ENCODE peak calls at places on chromosomes 11 and 22, in five cellular contexts. C is aorta, L is ascending aorta, G is fibroblast of lung, I is IMR-90. R is an unnamed sample.

GRCh38 chr11:128593281-128593680 is 5.9 kb upstream of the ETS1 start:
- DNase-seq in C (no peak), L (no peak), G (no peak), I (peak), R (no peak)

GRCh38 chr11:97022942-97023341 is 633.1 kb downstream of the JRKL start:
- DNase-seq in C (no peak), L (no peak), G (no peak), I (no peak), R (no peak)

GRCh38 chr22:17576475-17576874 is 13.2 kb downstream of the SLC25A18 start:
- DNase-seq in C (peak), L (no peak), G (no peak), I (peak), R (peak)

GRCh38 chr11:2174361-2174760 is 2.7 kb upstream of the TH start:
- DNase-seq in C (no peak), L (no peak), G (no peak), I (no peak), R (no peak)

GRCh38 chr11:118082880-118083543 is 3.8 kb downstream of the SMIM35 start:
- DNase-seq in C (no peak), L (no peak), G (no peak), I (no peak), R (no peak)

GRCh38 chr11:27991731-27992130 is 116.2 kb downstream of the KIF18A start:
- DNase-seq in C (no peak), L (no peak), G (peak), I (peak), R (no peak)

GRCh38 chr11:10208045-10208674 is 85.9 kb downstream of the SBF2 start:
- DNase-seq in C (no peak), L (no peak), G (peak), I (peak), R (no peak)

GRCh38 chr11:74559110-74559933 is 33.1 kb upstream of the POLD3 start:
- DNase-seq in C (no peak), L (no peak), G (no peak), I (peak), R (no peak)

GRCh38 chr22:47200273-47201051 is 438.0 kb downstream of the TBC1D22A start:
- DNase-seq in C (peak), L (no peak), G (peak), I (no peak), R (peak)

GRCh38 chr22:17607891-17608521 is 20.5 kb downstream of the ATP6V1E1 start:
- DNase-seq in C (no peak), L (no peak), G (no peak), I (peak), R (no peak)

GRCh38 chr22:27620367-27621154 is 181.0 kb downstream of the MN1 start:
- DNase-seq in C (peak), L (no peak), G (no peak), I (no peak), R (no peak)

GRCh38 chr11:118437046-118437735 is 899 bp downstream of the KMT2A start:
- DNase-seq in C (peak), L (no peak), G (peak), I (peak), R (peak)

GRCh38 chr11:64842851-64843841 is 1.3 kb downstream of the CDC42BPG start:
- DNase-seq in C (no peak), L (no peak), G (no peak), I (no peak), R (no peak)

GRCh38 chr22:25875461-25875860 is 133.5 kb downstream of the MYO18B start:
- DNase-seq in C (no peak), L (no peak), G (no peak), I (no peak), R (peak)

GRCh38 chr11:69662021-69662698 is 13.0 kb downstream of the LTO1 start:
- DNase-seq in C (peak), L (no peak), G (no peak), I (no peak), R (no peak)

GRCh38 chr22:17807571-17808410 is 33.5 kb upstream of the BID start:
- DNase-seq in C (no peak), L (no peak), G (peak), I (peak), R (no peak)

GRCh38 chr11:3146612-3147256 is 18.4 kb downstream of the OSBPL5 start:
- DNase-seq in C (peak), L (no peak), G (peak), I (peak), R (no peak)

GRCh38 chr22:40065981-40066380 is 71.2 kb downstream of the FAM83F start:
- DNase-seq in C (no peak), L (no peak), G (no peak), I (no peak), R (no peak)

GRCh38 chr22:31346733-31347250 is 646 bp upstream of the PATZ1 start:
- DNase-seq in C (peak), L (no peak), G (peak), I (peak), R (peak)

GRCh38 chr11:8586805-8587204 is 7.2 kb downstream of the STK33 start:
- DNase-seq in C (no peak), L (no peak), G (no peak), I (no peak), R (no peak)

GRCh38 chr11:112085822-112086421 is 634 bp downstream of the TIMM8B start:
- DNase-seq in C (no peak), L (no peak), G (peak), I (peak), R (no peak)

GRCh38 chr11:75268626-75269366 is 28.2 kb downstream of the TPBGL start:
- DNase-seq in C (peak), L (peak), G (no peak), I (no peak), R (no peak)

GRCh38 chr11:64923944-64924909 is at the start of gene PPP2R5B:
- DNase-seq in C (peak), L (peak), G (peak), I (peak), R (peak)

GRCh38 chr22:23117275-23117674 is 24.5 kb downstream of the RSPH14 start:
- DNase-seq in C (no peak), L (no peak), G (no peak), I (no peak), R (no peak)

GRCh38 chr11:69899957-69900821 is 81.0 kb upstream of the FGF3 start:
- DNase-seq in C (peak), L (no peak), G (no peak), I (no peak), R (no peak)

GRCh38 chr11:2565447-2566222 is 120.8 kb downstream of the KCNQ1 start:
- DNase-seq in C (peak), L (no peak), G (no peak), I (no peak), R (no peak)

GRCh38 chr11:70703141-70704052 is 305.1 kb downstream of the CTTN start:
- DNase-seq in C (no peak), L (no peak), G (no peak), I (no peak), R (no peak)

GRCh38 chr11:6657346-6657745 is 1.7 kb upstream of the DCHS1 start:
- DNase-seq in C (no peak), L (no peak), G (peak), I (peak), R (no peak)

GRCh38 chr11:6658647-6659046 is 3.0 kb upstream of the DCHS1 start:
- DNase-seq in C (no peak), L (no peak), G (no peak), I (no peak), R (no peak)

GRCh38 chr11:6663794-6664478 is 8.3 kb upstream of the DCHS1 start:
- DNase-seq in C (no peak), L (no peak), G (no peak), I (no peak), R (no peak)

GRCh38 chr11:6656936-6657335 is 1.3 kb upstream of the DCHS1 start:
- DNase-seq in C (no peak), L (no peak), G (no peak), I (no peak), R (no peak)

DNA sequence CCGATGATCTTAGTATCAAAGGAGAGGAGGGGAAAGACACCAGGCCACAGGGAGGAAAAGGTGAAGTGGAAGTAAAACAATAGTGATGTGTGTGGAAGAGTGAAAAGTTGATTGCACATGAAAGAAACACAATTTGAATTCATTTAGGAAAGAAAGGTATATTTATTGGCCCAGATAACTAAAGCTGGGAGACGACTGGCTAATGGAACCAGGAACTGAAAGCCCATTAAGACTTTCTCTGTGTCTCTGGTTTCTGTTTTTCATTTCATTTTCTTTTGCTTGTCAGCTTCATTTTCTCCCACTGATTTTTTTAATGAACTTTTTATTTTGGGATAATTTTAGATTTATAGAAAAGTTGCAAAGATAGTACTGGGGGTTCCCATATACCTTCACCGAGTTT is 5.1 kb upstream of the DCHS1 start:
- DNase-seq in C (no peak), L (no peak), G (no peak), I (no peak), R (no peak)
- H3K4me3 ChIP-seq in C (no peak), L (no peak), G (no peak), I (no peak), R (no peak)

DNA sequence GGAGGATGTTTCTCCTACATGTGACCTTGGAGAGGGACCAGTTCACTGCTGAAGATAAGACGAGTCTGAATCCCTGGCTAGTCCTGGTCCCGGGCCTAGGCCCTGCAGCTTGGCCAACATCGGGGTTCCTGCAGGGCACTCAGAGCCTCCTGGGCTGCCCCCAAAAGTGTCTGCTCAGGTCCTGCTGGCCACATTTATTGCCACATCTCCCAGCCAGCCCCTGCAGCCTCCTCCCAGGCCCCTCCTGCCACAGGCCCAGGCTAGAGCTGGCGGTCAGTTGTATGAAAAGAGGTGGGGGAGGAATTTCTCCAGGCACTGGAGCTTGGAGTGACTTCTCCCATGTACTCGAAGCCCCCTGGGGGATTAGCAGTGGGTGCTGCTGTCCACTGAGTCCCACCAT is 56.5 kb upstream of the PPARA start:
- DNase-seq in C (no peak), L (no peak), G (no peak), I (no peak), R (no peak)
- H3K4me3 ChIP-seq in C (no peak), L (no peak), G (no peak), I (no peak), R (no peak)

DNA sequence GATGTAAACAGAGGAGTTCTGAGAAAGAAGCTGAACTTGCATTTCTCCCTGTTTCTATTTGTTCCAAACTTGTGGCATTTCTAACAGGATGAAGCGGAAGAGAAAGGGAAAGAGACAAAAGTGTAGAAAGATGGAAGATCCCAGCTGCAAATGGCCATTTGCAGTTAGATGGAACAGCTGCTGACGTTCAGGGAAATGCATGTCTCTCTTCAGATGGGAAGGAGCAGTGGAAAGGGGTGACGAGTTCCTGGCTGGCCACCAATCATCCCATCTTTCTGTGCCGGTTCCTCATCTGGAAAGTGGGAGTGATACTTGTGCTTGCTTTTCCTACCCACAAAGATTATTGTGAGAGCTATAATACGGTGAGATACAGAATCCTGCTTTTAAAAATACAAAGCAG is 1.3 kb upstream of the TIMP3 start:
- DNase-seq in C (no peak), L (no peak), G (peak), I (no peak), R (no peak)
- H3K4me3 ChIP-seq in C (no peak), L (no peak), G (no peak), I (no peak), R (no peak)

GRCh38 chr11:61971177-61972111 is 4.0 kb upstream of the FTH1 start:
- DNase-seq in C (peak), L (peak), G (peak), I (peak), R (peak)
- H3K4me3 ChIP-seq in C (no peak), L (no peak), G (peak), I (no peak), R (no peak)

GRCh38 chr11:23112987-23113886 is 253.0 kb upstream of the CCDC179 start:
- DNase-seq in C (peak), L (no peak), G (peak), I (peak), R (no peak)
- H3K4me3 ChIP-seq in C (no peak), L (no peak), G (no peak), I (no peak), R (no peak)

GRCh38 chr22:45980776-45981175 is 3.8 kb upstream of the WNT7B start:
- DNase-seq in C (no peak), L (no peak), G (no peak), I (no peak), R (no peak)

GRCh38 chr22:45977003-45977395 is at the start of gene WNT7B:
- DNase-seq in C (no peak), L (no peak), G (no peak), I (no peak), R (no peak)

GRCh38 chr22:45977551-45978274 is 751 bp upstream of the WNT7B start:
- DNase-seq in C (no peak), L (no peak), G (no peak), I (peak), R (no peak)

GRCh38 chr22:45976351-45977002 is 485 bp downstream of the WNT7B start:
- DNase-seq in C (no peak), L (no peak), G (no peak), I (no peak), R (no peak)

GRCh38 chr22:45978275-45978713 is 1.3 kb upstream of the WNT7B start:
- DNase-seq in C (no peak), L (no peak), G (no peak), I (no peak), R (no peak)
- H3K4me3 ChIP-seq in C (no peak), L (peak), G (no peak), I (no peak), R (no peak)

GRCh38 chr11:693415-693831 is 1.6 kb downstream of the DEAF1 start:
- DNase-seq in C (no peak), L (no peak), G (peak), I (no peak), R (no peak)
- H3K4me3 ChIP-seq in C (no peak), L (no peak), G (peak), I (peak), R (no peak)

R was measured in lower leg skin.